ENCODE peak calls at places on chromosomes 2 and 18, in five cellular contexts. N is NCI-H1092 treated with DMSO at 0.1 percent for 48 hours, J is posterior cingulate gyrus, H is iris pigment epithelial cell, U is NCI-H1105 treated with DMSO at 0.1 percent for 48 hours. G is an unnamed sample.

GRCh38 chr2:188607501-188607900 is 315.8 kb downstream of the GULP1 start:
- DNase-seq in N (no peak), J (no peak), H (peak; percentile 53), U (no peak), G (no peak)

GRCh38 chr18:63606526-63606925 is 19.4 kb downstream of the SERPINB13 start:
- DNase-seq in N (no peak), J (no peak), H (no peak), U (no peak), G (no peak)

GRCh38 chr2:207734264-207734635 is 22.8 kb downstream of the CCNYL1 start:
- DNase-seq in N (peak; percentile 2), J (no peak), H (peak; percentile 69), U (no peak), G (no peak)

GRCh38 chr2:98487806-98488189 is 43.1 kb downstream of the INPP4A start:
- DNase-seq in N (no peak), J (no peak), H (peak; percentile 44), U (peak; percentile 6), G (no peak)

GRCh38 chr2:192347542-192347941 is 152.8 kb upstream of the TMEFF2 start:
- DNase-seq in N (no peak), J (no peak), H (no peak), U (no peak), G (no peak)

GRCh38 chr18:4106407-4107033 is 348.6 kb downstream of the DLGAP1 start:
- DNase-seq in N (peak; percentile 8), J (peak; percentile 54), H (peak; percentile 43), U (no peak), G (peak; percentile 41)

GRCh38 chr18:46046126-46046525 is 25.9 kb downstream of the PSTPIP2 start:
- DNase-seq in N (no peak), J (no peak), H (no peak), U (no peak), G (no peak)

GRCh38 chr18:45567123-45567522 is 48.2 kb upstream of the SLC14A2 start:
- DNase-seq in N (no peak), J (no peak), H (peak; percentile 78), U (no peak), G (no peak)

GRCh38 chr2:222427606-222428320 is 3.4 kb downstream of the SGPP2 start:
- DNase-seq in N (no peak), J (no peak), H (no peak), U (no peak), G (no peak)

GRCh38 chr2:69798466-69798908 is 31.0 kb upstream of the GMCL1 start:
- DNase-seq in N (no peak), J (no peak), H (peak; percentile 57), U (no peak), G (no peak)